ENCODE peak calls at places on chromosomes 16 and 17, in seven cellular contexts. X is CD8-positive, alpha-beta memory T cell; W is esophagus muscularis mucosa; L is PC-9; S is ascending aorta; D is psoas muscle; V is DND-41. Z is an unnamed sample.

GRCh38 chr16:29011112-29011511 is 26.3 kb downstream of the LAT start:
- DNase-seq in L (peak), X (no peak), W (no peak), V (peak), S (no peak), D (no peak), Z (no peak)

GRCh38 chr16:26963109-26963508 is 103.6 kb upstream of the C16orf82 start:
- DNase-seq in V (peak), L (no peak), X (no peak), S (no peak), D (no peak), W (no peak), Z (no peak)

GRCh38 chr16:85057948-85058347 is 30.4 kb downstream of the KIAA0513 start:
- DNase-seq in X (no peak), L (no peak), D (no peak), S (no peak), W (no peak), V (no peak), Z (no peak)

GRCh38 chr16:69595127-69596036 is 29.6 kb downstream of the NFAT5 start:
- DNase-seq in D (no peak), S (no peak), V (no peak), X (no peak), L (peak), W (no peak), Z (no peak)

GRCh38 chr17:1883536-1883935 is 53.7 kb downstream of the RPA1 start:
- DNase-seq in X (no peak), V (no peak), S (no peak), D (no peak), W (no peak), L (no peak), Z (no peak)

GRCh38 chr16:380837-381787 is 666 bp downstream of the PGAP6 start:
- DNase-seq in V (peak), S (no peak), W (no peak), D (no peak), X (no peak), L (no peak), Z (no peak)

GRCh38 chr17:77285594-77286390 is 145.0 kb downstream of the SEC14L1 start:
- DNase-seq in W (no peak), D (peak), X (no peak), S (peak), V (no peak), L (peak), Z (peak)

GRCh38 chr17:3529817-3530741 is 27.5 kb downstream of the TRPV3 start:
- DNase-seq in X (no peak), D (peak), L (no peak), W (no peak), V (no peak), S (no peak), Z (peak)

GRCh38 chr17:9817086-9817485 is 4.8 kb downstream of the GSG1L2 start:
- DNase-seq in D (no peak), X (no peak), V (no peak), W (no peak), L (no peak), S (no peak), Z (no peak)

GRCh38 chr17:44071772-44072171 is 1.2 kb downstream of the G6PC3 start:
- DNase-seq in X (no peak), S (no peak), W (no peak), L (peak), V (no peak), D (no peak), Z (no peak)
- H3K27ac ChIP-seq in X (peak), S (peak), W (peak), L (peak), V (peak), D (peak), Z (peak)

GRCh38 chr17:49967621-49968379 is 1.2 kb upstream of the DLX4 start:
- DNase-seq in S (no peak), D (no peak), L (no peak), W (no peak), X (no peak), V (no peak), Z (no peak)
- H3K4me3 ChIP-seq in S (peak), D (peak), L (peak), W (peak), X (no peak), V (no peak), Z (peak)

GRCh38 chr16:83742520-83742919 is 65.3 kb upstream of the HSBP1 start:
- DNase-seq in X (no peak), L (no peak), S (peak), V (no peak), D (no peak), W (no peak), Z (no peak)
- H3K27ac ChIP-seq in X (no peak), L (no peak), S (no peak), V (no peak), D (no peak), W (no peak), Z (no peak)

GRCh38 chr17:81218459-81218858 is 4.3 kb downstream of the CEP131 start:
- DNase-seq in D (no peak), V (no peak), L (no peak), W (no peak), X (no peak), S (no peak), Z (no peak)
- H3K4me3 ChIP-seq in D (no peak), V (no peak), L (no peak), W (no peak), X (no peak), S (no peak), Z (no peak)

GRCh38 chr17:21284319-21285163 is at the start of gene MAP2K3:
- DNase-seq in X (peak), L (peak), V (peak), D (peak), S (peak), W (peak), Z (peak)
- H3K27ac ChIP-seq in X (peak), L (peak), V (peak), D (peak), S (peak), W (peak), Z (peak)

Z was measured in right atrium auricular region.